ENCODE peak calls at places on chromosomes 2 and 18, in five cellular contexts. Q is spleen, P is astrocyte of the spinal cord, C is AG09309, Y is lower lobe of right lung. N is an unnamed sample.

GRCh38 chr2:28926837-28927236 is 32.4 kb downstream of the WDR43 start:
- DNase-seq in Q (no peak), P (no peak), C (no peak), Y (no peak), N (no peak)

GRCh38 chr2:1715184-1716012 is 28.9 kb downstream of the PXDN start:
- DNase-seq in Q (no peak), P (no peak), C (no peak), Y (peak; percentile 28), N (peak; percentile 68)

GRCh38 chr2:134375935-134376334 is 122.1 kb downstream of the MGAT5 start:
- DNase-seq in Q (no peak), P (peak; percentile 56), C (peak; percentile 52), Y (no peak), N (peak; percentile 85)

GRCh38 chr18:44325903-44326650 is 354.6 kb upstream of the SETBP1 start:
- DNase-seq in Q (no peak), P (peak; percentile 72), C (peak; percentile 43), Y (no peak), N (no peak)

GRCh38 chr2:58042486-58042970 is 4.1 kb upstream of the VRK2 start:
- DNase-seq in Q (no peak), P (peak; percentile 93), C (peak; percentile 74), Y (no peak), N (no peak)

GRCh38 chr2:71898851-71899681 is 248.6 kb downstream of the CYP26B1 start:
- DNase-seq in Q (peak; percentile 48), P (no peak), C (no peak), Y (no peak), N (no peak)

GRCh38 chr2:201797175-201797840 is 9.0 kb upstream of the CDK15 start:
- DNase-seq in Q (no peak), P (peak; percentile 89), C (peak; percentile 86), Y (no peak), N (no peak)

GRCh38 chr2:3342324-3342723 is 35.3 kb downstream of the EIPR1 start:
- DNase-seq in Q (no peak), P (no peak), C (no peak), Y (no peak), N (no peak)

GRCh38 chr2:100242891-100243670 is 79.2 kb downstream of the LONRF2 start:
- DNase-seq in Q (peak; percentile 90), P (peak; percentile 62), C (no peak), Y (peak; percentile 77), N (peak; percentile 84)

GRCh38 chr18:710418-711300 is 1.8 kb downstream of the ENOSF1 start:
- DNase-seq in Q (no peak), P (no peak), C (no peak), Y (no peak), N (no peak)

GRCh38 chr2:1739322-1739957 is 4.9 kb downstream of the PXDN start:
- DNase-seq in Q (no peak), P (no peak), C (no peak), Y (no peak), N (no peak)

GRCh38 chr2:44942304-44943030 is 965 bp downstream of the SIX3 start:
- DNase-seq in Q (peak; percentile 76), P (no peak), C (no peak), Y (peak; percentile 48), N (no peak)

GRCh38 chr2:235116885-235117492 is 165.2 kb downstream of the SH3BP4 start:
- DNase-seq in Q (no peak), P (peak; percentile 67), C (no peak), Y (no peak), N (no peak)

GRCh38 chr18:68557183-68557582 is 157.7 kb downstream of the TMX3 start:
- DNase-seq in Q (no peak), P (no peak), C (no peak), Y (no peak), N (no peak)

GRCh38 chr2:36489296-36489695 is 108.7 kb downstream of the FEZ2 start:
- DNase-seq in Q (no peak), P (peak; percentile 63), C (no peak), Y (no peak), N (no peak)

GRCh38 chr2:234425923-234426603 is 70.8 kb downstream of the ARL4C start:
- DNase-seq in Q (peak; percentile 94), P (no peak), C (no peak), Y (peak; percentile 55), N (no peak)

GRCh38 chr18:37019157-37019571 is 190.2 kb downstream of the KIAA1328 start:
- DNase-seq in Q (no peak), P (peak; percentile 7), C (no peak), Y (no peak), N (no peak)

GRCh38 chr18:34661464-34662087 is 48.5 kb upstream of the DTNA start:
- DNase-seq in Q (no peak), P (peak; percentile 56), C (no peak), Y (no peak), N (no peak)

GRCh38 chr2:105328281-105329196 is 996 bp downstream of the TGFBRAP1 start:
- DNase-seq in Q (peak; percentile 79), P (no peak), C (no peak), Y (no peak), N (peak; percentile 67)

GRCh38 chr2:172095146-172095904 is 7.4 kb downstream of the DLX2 start:
- DNase-seq in Q (peak; percentile 88), P (peak; percentile 59), C (peak; percentile 79), Y (peak; percentile 66), N (peak; percentile 77)

GRCh38 chr2:143816927-143817326 is 687.7 kb downstream of the ARHGAP15 start:
- DNase-seq in Q (no peak), P (no peak), C (no peak), Y (no peak), N (no peak)

GRCh38 chr18:28039078-28039477 is 137.9 kb downstream of the CDH2 start:
- DNase-seq in Q (no peak), P (peak; percentile 55), C (no peak), Y (no peak), N (no peak)

GRCh38 chr2:168999668-169000213 is 31.4 kb downstream of the ABCB11 start:
- DNase-seq in Q (no peak), P (no peak), C (no peak), Y (no peak), N (no peak)

GRCh38 chr2:233470007-233470687 is 96.4 kb downstream of the USP40 start:
- DNase-seq in Q (no peak), P (peak; percentile 47), C (no peak), Y (no peak), N (peak; percentile 93)

GRCh38 chr2:187982668-187983067 is 309.0 kb upstream of the GULP1 start:
- DNase-seq in Q (no peak), P (peak; percentile 92), C (peak; percentile 84), Y (no peak), N (no peak)

GRCh38 chr2:232377841-232378734 is 463 bp upstream of the ALPP start:
- DNase-seq in Q (no peak), P (no peak), C (no peak), Y (peak; percentile 50), N (peak; percentile 50)

GRCh38 chr2:118202707-118203303 is 114.5 kb downstream of the INSIG2 start:
- DNase-seq in Q (no peak), P (peak; percentile 48), C (peak; percentile 25), Y (peak; percentile 53), N (no peak)

GRCh38 chr2:233328922-233329321 is 21.3 kb downstream of the SAG start:
- DNase-seq in Q (no peak), P (no peak), C (no peak), Y (no peak), N (no peak)

GRCh38 chr2:216017365-216017764 is 4.0 kb upstream of the MREG start:
- DNase-seq in Q (no peak), P (no peak), C (no peak), Y (no peak), N (no peak)

GRCh38 chr2:101111262-101111838 is 39.8 kb downstream of the TBC1D8 start:
- DNase-seq in Q (no peak), P (no peak), C (no peak), Y (no peak), N (no peak)

DNA sequence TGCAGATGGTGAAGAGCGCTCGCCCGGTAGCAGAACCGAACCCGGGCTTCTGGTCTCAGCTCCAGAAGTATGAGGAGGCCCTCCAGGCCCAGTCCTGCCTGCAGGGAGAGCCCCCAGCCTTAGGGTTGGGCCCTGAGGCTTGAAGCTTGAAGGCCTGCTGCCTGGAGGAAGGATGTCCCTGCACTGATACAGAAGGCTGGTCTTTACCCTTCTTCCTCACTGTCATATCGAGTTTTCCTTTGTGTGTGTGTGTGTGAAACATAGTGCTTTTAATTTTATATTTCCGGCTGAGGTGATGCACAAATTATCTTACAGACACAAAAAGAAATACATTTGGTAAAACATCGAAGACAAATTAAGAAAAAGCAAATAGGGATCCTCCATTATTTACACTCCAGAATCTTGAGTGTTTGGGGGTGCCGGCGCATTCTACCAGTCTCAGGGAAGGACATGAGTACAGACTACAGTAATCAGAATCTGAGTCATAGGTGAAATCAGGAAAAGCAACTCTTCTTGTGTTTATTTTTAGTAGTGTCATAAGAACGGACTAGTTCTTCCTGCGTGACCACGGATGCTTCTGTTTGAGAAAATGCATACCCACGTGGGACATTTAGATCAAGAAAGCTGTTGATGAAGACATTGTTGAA is 1.3 kb downstream of the DUSP28 start:
- DNase-seq in Q (no peak), P (peak; percentile 61), C (peak; percentile 54), Y (no peak), N (peak; percentile 61)
- TF ChIP-seq CTCF in Q (no peak), P (no peak), C (no peak), Y (no peak), N (no peak)

GRCh38 chr2:195307751-195308150 is 349.3 kb upstream of the SLC39A10 start:
- DNase-seq in Q (no peak), P (no peak), C (no peak), Y (no peak), N (no peak)

GRCh38 chr2:195308163-195308562 is 348.9 kb upstream of the SLC39A10 start:
- DNase-seq in Q (no peak), P (no peak), C (no peak), Y (no peak), N (no peak)

GRCh38 chr2:195304310-195304709 is 352.7 kb upstream of the SLC39A10 start:
- DNase-seq in Q (no peak), P (peak; percentile 21), C (no peak), Y (no peak), N (no peak)
- TF ChIP-seq CTCF in Q (no peak), P (peak; percentile 40), C (no peak), Y (no peak), N (no peak)

DNA sequence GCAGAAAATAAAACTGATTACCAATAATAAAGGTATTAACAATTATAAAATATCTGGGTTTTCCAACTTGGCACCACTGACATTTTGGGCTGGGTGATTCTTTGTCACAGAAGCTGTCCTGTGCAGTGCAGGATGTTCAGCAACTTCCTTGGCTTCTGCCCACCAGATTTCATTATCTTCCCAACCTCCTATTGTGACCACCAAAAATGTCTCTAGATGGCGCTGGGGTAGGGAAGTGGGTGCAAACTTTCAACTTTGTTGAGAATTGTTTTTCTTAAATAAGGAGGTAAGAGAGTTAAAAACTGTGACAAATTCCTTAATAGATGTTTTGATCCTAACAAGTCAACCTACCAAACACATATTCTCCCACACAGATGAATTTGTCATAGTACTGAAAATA is 90.1 kb downstream of the GAREM1 start:
- DNase-seq in Q (no peak), P (no peak), C (no peak), Y (no peak), N (no peak)
- TF ChIP-seq CTCF in Q (no peak), P (no peak), C (no peak), Y (no peak), N (no peak)

GRCh38 chr2:64625352-64626145 is 28.2 kb downstream of the SERTAD2 start:
- DNase-seq in Q (no peak), P (no peak), C (no peak), Y (no peak), N (peak; percentile 48)
- TF ChIP-seq CTCF in Q (no peak), P (no peak), C (no peak), Y (no peak), N (no peak)

N was measured in sigmoid colon.